ENCODE peak calls at places on chromosome 9, in five cellular contexts. One of them, this sample, is unnamed.

GRCh38 chr9:3525088-3525835 is 539 bp downstream of the RFX3 start:
- DNase-seq in activated naive CD4-positive, alpha-beta T cell: peak; percentile 40
- DNase-seq in GM18507: no peak
- DNase-seq in HFF-Myc: no peak
- DNase-seq in activated CD4-positive, alpha-beta T cell treated with anti-CD3 and anti-CD28 coated beads, Interleukin-2, amount 50 U/mL, for 4 hours: no peak
- DNase-seq in this sample: no peak

GRCh38 chr9:137459601-137460362 is 648 bp upstream of the NSMF start:
- DNase-seq in activated naive CD4-positive, alpha-beta T cell: no peak
- DNase-seq in GM18507: no peak
- DNase-seq in HFF-Myc: no peak
- DNase-seq in activated CD4-positive, alpha-beta T cell treated with anti-CD3 and anti-CD28 coated beads, Interleukin-2, amount 50 U/mL, for 4 hours: no peak
- DNase-seq in this sample: no peak

GRCh38 chr9:86585422-86586143 is 231.4 kb upstream of the TUT7 start:
- DNase-seq in activated naive CD4-positive, alpha-beta T cell: no peak
- DNase-seq in GM18507: no peak
- DNase-seq in HFF-Myc: no peak
- DNase-seq in activated CD4-positive, alpha-beta T cell treated with anti-CD3 and anti-CD28 coated beads, Interleukin-2, amount 50 U/mL, for 4 hours: no peak
- DNase-seq in this sample: no peak

GRCh38 chr9:119004618-119004990 is 364.6 kb downstream of the BRINP1 start:
- DNase-seq in activated naive CD4-positive, alpha-beta T cell: no peak
- DNase-seq in GM18507: no peak
- DNase-seq in HFF-Myc: no peak
- DNase-seq in activated CD4-positive, alpha-beta T cell treated with anti-CD3 and anti-CD28 coated beads, Interleukin-2, amount 50 U/mL, for 4 hours: no peak
- DNase-seq in this sample: no peak

GRCh38 chr9:95773061-95773433 is 102.4 kb upstream of the ERCC6L2 start:
- DNase-seq in activated naive CD4-positive, alpha-beta T cell: no peak
- DNase-seq in GM18507: no peak
- DNase-seq in HFF-Myc: no peak
- DNase-seq in activated CD4-positive, alpha-beta T cell treated with anti-CD3 and anti-CD28 coated beads, Interleukin-2, amount 50 U/mL, for 4 hours: no peak
- DNase-seq in this sample: no peak

GRCh38 chr9:15308511-15308910 is 1.5 kb upstream of the TTC39B start:
- DNase-seq in activated naive CD4-positive, alpha-beta T cell: no peak
- DNase-seq in GM18507: no peak
- DNase-seq in HFF-Myc: no peak
- DNase-seq in activated CD4-positive, alpha-beta T cell treated with anti-CD3 and anti-CD28 coated beads, Interleukin-2, amount 50 U/mL, for 4 hours: no peak
- DNase-seq in this sample: no peak

GRCh38 chr9:16625831-16626230 is 244.6 kb downstream of the BNC2 start:
- DNase-seq in activated naive CD4-positive, alpha-beta T cell: no peak
- DNase-seq in GM18507: no peak
- DNase-seq in HFF-Myc: no peak
- DNase-seq in activated CD4-positive, alpha-beta T cell treated with anti-CD3 and anti-CD28 coated beads, Interleukin-2, amount 50 U/mL, for 4 hours: no peak
- DNase-seq in this sample: no peak

GRCh38 chr9:137878146-137878941 is 762 bp downstream of the CACNA1B start:
- DNase-seq in activated naive CD4-positive, alpha-beta T cell: no peak
- DNase-seq in GM18507: no peak
- DNase-seq in HFF-Myc: no peak
- DNase-seq in activated CD4-positive, alpha-beta T cell treated with anti-CD3 and anti-CD28 coated beads, Interleukin-2, amount 50 U/mL, for 4 hours: no peak
- DNase-seq in this sample: no peak

GRCh38 chr9:125346351-125346750 is 84.7 kb downstream of the GAPVD1 start:
- DNase-seq in activated naive CD4-positive, alpha-beta T cell: no peak
- DNase-seq in GM18507: no peak
- DNase-seq in HFF-Myc: no peak
- DNase-seq in activated CD4-positive, alpha-beta T cell treated with anti-CD3 and anti-CD28 coated beads, Interleukin-2, amount 50 U/mL, for 4 hours: no peak
- DNase-seq in this sample: no peak

GRCh38 chr9:136939996-136940525 is 4.5 kb downstream of the FBXW5 start:
- DNase-seq in activated naive CD4-positive, alpha-beta T cell: no peak
- DNase-seq in GM18507: no peak
- DNase-seq in HFF-Myc: no peak
- DNase-seq in activated CD4-positive, alpha-beta T cell treated with anti-CD3 and anti-CD28 coated beads, Interleukin-2, amount 50 U/mL, for 4 hours: no peak
- DNase-seq in this sample: no peak

GRCh38 chr9:93909242-93909616 is 45.9 kb downstream of the BARX1 start:
- DNase-seq in activated naive CD4-positive, alpha-beta T cell: no peak
- DNase-seq in GM18507: no peak
- DNase-seq in HFF-Myc: no peak
- DNase-seq in activated CD4-positive, alpha-beta T cell treated with anti-CD3 and anti-CD28 coated beads, Interleukin-2, amount 50 U/mL, for 4 hours: no peak
- DNase-seq in this sample: no peak

GRCh38 chr9:124480621-124480981 is 26.6 kb downstream of the NR5A1 start:
- DNase-seq in activated naive CD4-positive, alpha-beta T cell: no peak
- DNase-seq in GM18507: peak; percentile 39
- DNase-seq in HFF-Myc: peak; percentile 1
- DNase-seq in activated CD4-positive, alpha-beta T cell treated with anti-CD3 and anti-CD28 coated beads, Interleukin-2, amount 50 U/mL, for 4 hours: no peak
- DNase-seq in this sample: no peak

GRCh38 chr9:36992501-36993316 is 41.4 kb downstream of the PAX5 start:
- DNase-seq in activated naive CD4-positive, alpha-beta T cell: no peak
- DNase-seq in GM18507: no peak
- DNase-seq in HFF-Myc: no peak
- DNase-seq in activated CD4-positive, alpha-beta T cell treated with anti-CD3 and anti-CD28 coated beads, Interleukin-2, amount 50 U/mL, for 4 hours: no peak
- DNase-seq in this sample: no peak

GRCh38 chr9:122370869-122371467 is at the start of gene PTGS1:
- DNase-seq in activated naive CD4-positive, alpha-beta T cell: no peak
- DNase-seq in GM18507: peak; percentile 49
- DNase-seq in HFF-Myc: no peak
- DNase-seq in activated CD4-positive, alpha-beta T cell treated with anti-CD3 and anti-CD28 coated beads, Interleukin-2, amount 50 U/mL, for 4 hours: no peak
- DNase-seq in this sample: no peak

GRCh38 chr9:126750941-126751725 is 53.7 kb upstream of the ZBTB43 start:
- DNase-seq in activated naive CD4-positive, alpha-beta T cell: no peak
- DNase-seq in GM18507: no peak
- DNase-seq in HFF-Myc: no peak
- DNase-seq in activated CD4-positive, alpha-beta T cell treated with anti-CD3 and anti-CD28 coated beads, Interleukin-2, amount 50 U/mL, for 4 hours: no peak
- DNase-seq in this sample: no peak